ENCODE peak calls at places on chromosomes 13 and 19, in nine cellular contexts. C is HepG2; H is neural crest cell; K is stimulated activated CD4-positive, alpha-beta T cell treated with anti-CD3 and anti-CD28 coated beads, Interleukin-15, amount 100 ng/mL, for 1 hour; Q is effector memory CD4-positive, alpha-beta T cell; M is stimulated activated CD8-positive, alpha-beta memory T cell treated with anti-CD3 and anti-CD28 coated beads, Interleukin-15, amount 100 ng/mL, for 48 hours; U is Kasumi-1; J is tibial artery; S is activated T-cell treated with anti-CD3 and anti-CD28 coated beads, Interleukin-2, amount 50 U/mL, for 72 hours. O is an unnamed sample.

GRCh38 chr19:45443462-45444317 is 20.0 kb upstream of the ERCC1 start:
- DNase-seq in C (peak), H (peak), K (peak), Q (peak), M (peak), U (peak), J (peak), S (peak), O (peak)

GRCh38 chr19:45474941-45475516 is 7.2 kb downstream of the FOSB start:
- DNase-seq in C (no peak), H (no peak), K (peak), Q (peak), M (no peak), U (no peak), J (no peak), S (no peak), O (no peak)

GRCh38 chr13:44128522-44128921 is 245.1 kb upstream of the SERP2 start:
- DNase-seq in C (no peak), H (no peak), K (no peak), Q (no peak), M (no peak), U (no peak), J (no peak), S (no peak), O (no peak)

GRCh38 chr13:45337803-45338202 is 3.2 kb downstream of the TPT1 start:
- DNase-seq in C (no peak), H (no peak), K (no peak), Q (no peak), M (no peak), U (no peak), J (no peak), S (no peak), O (no peak)

GRCh38 chr19:3625996-3626472 is 556 bp downstream of the CACTIN start:
- DNase-seq in C (no peak), H (no peak), K (no peak), Q (no peak), M (no peak), U (no peak), J (no peak), S (peak), O (no peak)

GRCh38 chr19:41998246-41999020 is 4.4 kb upstream of the ATP1A3 start:
- DNase-seq in C (peak), H (peak), K (no peak), Q (no peak), M (peak), U (no peak), J (no peak), S (peak), O (peak)

GRCh38 chr19:48190288-48191284 is 20.1 kb downstream of the ZSWIM9 start:
- DNase-seq in C (peak), H (peak), K (peak), Q (peak), M (peak), U (no peak), J (peak), S (peak), O (no peak)

GRCh38 chr19:6239871-6240676 is 39.7 kb downstream of the MLLT1 start:
- DNase-seq in C (no peak), H (no peak), K (no peak), Q (no peak), M (no peak), U (no peak), J (no peak), S (no peak), O (no peak)

GRCh38 chr13:76398426-76398825 is 487.8 kb downstream of the KCTD12 start:
- DNase-seq in C (no peak), H (no peak), K (no peak), Q (no peak), M (no peak), U (no peak), J (no peak), S (no peak), O (no peak)

GRCh38 chr19:6484251-6484650 is 2.7 kb upstream of the DENND1C start:
- DNase-seq in C (no peak), H (no peak), K (no peak), Q (no peak), M (no peak), U (no peak), J (no peak), S (no peak), O (no peak)

GRCh38 chr13:30963794-30964193 is 31.3 kb downstream of the TEX26 start:
- DNase-seq in C (no peak), H (no peak), K (no peak), Q (no peak), M (no peak), U (no peak), J (no peak), S (no peak), O (no peak)

GRCh38 chr13:97026759-97027555 is 32.7 kb upstream of the OXGR1 start:
- DNase-seq in C (no peak), H (no peak), K (no peak), Q (no peak), M (no peak), U (no peak), J (no peak), S (no peak), O (no peak)

GRCh38 chr19:57016491-57016890 is 103.3 kb upstream of the USP29 start:
- DNase-seq in C (no peak), H (no peak), K (no peak), Q (no peak), M (no peak), U (no peak), J (no peak), S (no peak), O (no peak)

O was measured in T-helper 2 cell treated with Interferon-gamma antibody and Interleukin-4, amounts not matched to agents 5 μg/mL and 100 μg/mL, for 36 hours.